ENCODE peak calls at places on chromosomes 2 and 18, in seven cellular contexts. I is aorta; S is CD4-positive, alpha-beta T cell; A is astrocyte; K is heart left ventricle; W is left colon; D is glomerular endothelial cell. X is an unnamed sample.

GRCh38 chr2:58186501-58186900 is 54.6 kb downstream of the FANCL start:
- DNase-seq in I (no peak), S (no peak), A (no peak), K (no peak), W (no peak), D (no peak), X (no peak)

GRCh38 chr2:218291934-218292699 is at the start of gene TMBIM1:
- DNase-seq in I (peak), S (peak), A (no peak), K (peak), W (peak), D (no peak), X (peak)

GRCh38 chr18:58570360-58571064 is 58.4 kb downstream of the ALPK2 start:
- DNase-seq in I (no peak), S (no peak), A (no peak), K (no peak), W (no peak), D (no peak), X (no peak)

GRCh38 chr2:220162320-220162719 is 534.9 kb downstream of the SLC4A3 start:
- DNase-seq in I (no peak), S (no peak), A (no peak), K (no peak), W (no peak), D (no peak), X (no peak)

GRCh38 chr2:84435331-84436081 is 23.6 kb downstream of the SUCLG1 start:
- DNase-seq in I (no peak), S (no peak), A (peak), K (no peak), W (no peak), D (no peak), X (no peak)

GRCh38 chr2:215401896-215402379 is 33.9 kb downstream of the FN1 start:
- DNase-seq in I (no peak), S (no peak), A (peak), K (no peak), W (no peak), D (no peak), X (no peak)

GRCh38 chr18:26252411-26252810 is 26.2 kb downstream of the TAF4B start:
- DNase-seq in I (no peak), S (no peak), A (no peak), K (no peak), W (no peak), D (no peak), X (no peak)

GRCh38 chr2:10289352-10289751 is 13.4 kb upstream of the HPCAL1 start:
- DNase-seq in I (no peak), S (no peak), A (no peak), K (no peak), W (no peak), D (no peak), X (no peak)

GRCh38 chr2:111227716-111228141 is 107.0 kb downstream of the BCL2L11 start:
- DNase-seq in I (no peak), S (no peak), A (peak), K (no peak), W (no peak), D (no peak), X (no peak)

GRCh38 chr2:173828189-173829157 is 136.7 kb downstream of the SP3 start:
- DNase-seq in I (no peak), S (no peak), A (peak), K (no peak), W (no peak), D (no peak), X (no peak)

GRCh38 chr2:155841442-155841841 is 491.1 kb downstream of the NR4A2 start:
- DNase-seq in I (no peak), S (no peak), A (peak), K (no peak), W (no peak), D (no peak), X (no peak)

GRCh38 chr2:124988794-124989193 is 963.7 kb downstream of the CNTNAP5 start:
- DNase-seq in I (no peak), S (no peak), A (no peak), K (no peak), W (no peak), D (no peak), X (no peak)

GRCh38 chr2:168962636-168963035 is 61.5 kb downstream of the G6PC2 start:
- DNase-seq in I (no peak), S (no peak), A (no peak), K (no peak), W (no peak), D (no peak), X (no peak)

GRCh38 chr18:46434629-46435028 is 222.4 kb downstream of the LOXHD1 start:
- DNase-seq in I (no peak), S (no peak), A (no peak), K (no peak), W (no peak), D (no peak), X (no peak)

GRCh38 chr2:187612857-187613256 is 58.6 kb upstream of the TFPI start:
- DNase-seq in I (no peak), S (no peak), A (no peak), K (no peak), W (no peak), D (no peak), X (no peak)

GRCh38 chr18:46917808-46918600 is 602 bp downstream of the KATNAL2 start:
- DNase-seq in I (no peak), S (no peak), A (peak), K (no peak), W (peak), D (no peak), X (no peak)